ENCODE peak calls at places on chromosome 13, in four cellular contexts. K is thyroid gland, T is cardiac muscle cell, M is HS-5. F is an unnamed sample.
A peak's percentile ranks its signal among the peaks of the same experiment; 100 is the strongest.

GRCh38 chr13:52010890-52011689 is at the start of gene ATP7B:
- DNase-seq in K (peak; percentile 21), T (peak; percentile 52), M (no peak), F (no peak)

GRCh38 chr13:36051082-36051481 is 80.1 kb downstream of the DCLK1 start:
- DNase-seq in K (no peak), T (no peak), M (no peak), F (no peak)

GRCh38 chr13:23512762-23513395 is 57.3 kb upstream of the TNFRSF19 start:
- DNase-seq in K (no peak), T (no peak), M (no peak), F (no peak)

GRCh38 chr13:111469916-111470506 is 149.6 kb downstream of the TEX29 start:
- DNase-seq in K (peak; percentile 57), T (no peak), M (no peak), F (no peak)

GRCh38 chr13:29847501-29847983 is 2.9 kb downstream of the UBL3 start:
- DNase-seq in K (peak; percentile 40), T (peak; percentile 35), M (no peak), F (peak; percentile 37)

GRCh38 chr13:38954844-38955243 is 35.8 kb downstream of the STOML3 start:
- DNase-seq in K (no peak), T (no peak), M (no peak), F (no peak)

GRCh38 chr13:41960700-41961697 is at the start of gene VWA8:
- DNase-seq in K (peak; percentile 83), T (peak; percentile 82), M (no peak), F (peak; percentile 49)

GRCh38 chr13:51832471-51833152 is 12.4 kb downstream of the TMEM272 start:
- DNase-seq in K (peak; percentile 19), T (peak; percentile 28), M (no peak), F (no peak)

GRCh38 chr13:35714096-35714495 is 237.6 kb upstream of the MAB21L1 start:
- DNase-seq in K (no peak), T (no peak), M (no peak), F (no peak)

GRCh38 chr13:90445179-90445578 is 902.3 kb upstream of the MIR17HG start:
- DNase-seq in K (peak; percentile 35), T (peak; percentile 33), M (peak; percentile 60), F (no peak)

GRCh38 chr13:100987993-100988392 is 313.4 kb upstream of the TMTC4 start:
- DNase-seq in K (no peak), T (peak; percentile 6), M (no peak), F (peak; percentile 98)

GRCh38 chr13:93307166-93307565 is 80.6 kb downstream of the GPC6 start:
- DNase-seq in K (no peak), T (no peak), M (no peak), F (no peak)

GRCh38 chr13:113935523-113935922 is 38.4 kb downstream of the C13orf46 start:
- DNase-seq in K (no peak), T (no peak), M (no peak), F (no peak)

GRCh38 chr13:43132228-43132627 is 108.8 kb downstream of the DNAJC15 start:
- DNase-seq in K (peak; percentile 29), T (peak; percentile 67), M (no peak), F (no peak)

GRCh38 chr13:99471231-99472202 is 29.8 kb upstream of the TM9SF2 start:
- DNase-seq in K (no peak), T (no peak), M (no peak), F (no peak)